ENCODE peak calls at places on chromosome 13, in ten cellular contexts. R is fibroblast of mammary gland, G is Caco-2, N is BE2C, U is AG09309, Z is progenitor cell of endocrine pancreas, I is heart right ventricle, J is psoas muscle, M is cardiac fibroblast, Q is cardiac muscle cell. D is an unnamed sample.

GRCh38 chr13:76709851-76710250 is 176.4 kb downstream of the KCTD12 start:
- DNase-seq in M (no peak), U (no peak), J (no peak), Q (no peak), G (no peak), Z (no peak), I (no peak), N (no peak), R (peak; percentile 37), D (no peak)

GRCh38 chr13:62085832-62086231 is 670.2 kb upstream of the PCDH20 start:
- DNase-seq in J (no peak), M (no peak), I (no peak), N (no peak), Z (no peak), U (no peak), R (no peak), Q (no peak), G (no peak), D (no peak)

GRCh38 chr13:79491715-79492114 is 10.8 kb downstream of the NDFIP2 start:
- DNase-seq in R (peak; percentile 76), G (no peak), Q (peak; percentile 74), Z (no peak), M (peak; percentile 81), U (peak; percentile 79), N (no peak), I (no peak), J (no peak), D (no peak)

GRCh38 chr13:75544681-75545333 is 4.8 kb upstream of the UCHL3 start:
- DNase-seq in U (peak; percentile 75), R (peak; percentile 96), Z (no peak), I (no peak), Q (peak; percentile 94), J (no peak), G (no peak), N (no peak), M (peak; percentile 90), D (no peak)

GRCh38 chr13:42855416-42855815 is 74.0 kb downstream of the FAM216B start:
- DNase-seq in J (no peak), N (no peak), U (no peak), R (no peak), Q (no peak), Z (no peak), I (no peak), M (no peak), G (no peak), D (no peak)

GRCh38 chr13:38863536-38863935 is 127.1 kb downstream of the STOML3 start:
- DNase-seq in G (no peak), J (no peak), Q (no peak), N (no peak), M (no peak), U (no peak), R (no peak), I (no peak), Z (no peak), D (no peak)

GRCh38 chr13:98785405-98785804 is 32.9 kb upstream of the SLC15A1 start:
- DNase-seq in U (no peak), Z (no peak), Q (no peak), J (no peak), M (no peak), I (no peak), R (no peak), N (no peak), G (no peak), D (no peak)

GRCh38 chr13:98976941-98977340 is 923 bp downstream of the DOCK9 start:
- DNase-seq in J (no peak), U (no peak), Q (peak; percentile 48), I (no peak), Z (no peak), G (no peak), N (no peak), R (no peak), M (peak; percentile 45), D (no peak)

GRCh38 chr13:53622431-53622830 is 593.8 kb downstream of the OLFM4 start:
- DNase-seq in R (no peak), I (no peak), U (no peak), Q (no peak), G (no peak), M (no peak), N (no peak), Z (no peak), J (no peak), D (no peak)

GRCh38 chr13:36862002-36862706 is 43.1 kb downstream of the RFXAP start:
- DNase-seq in I (no peak), G (no peak), J (no peak), N (no peak), Z (no peak), R (no peak), U (no peak), Q (peak; percentile 30), M (peak; percentile 46), D (no peak)

GRCh38 chr13:49551245-49551644 is 34.1 kb downstream of the RCBTB1 start:
- DNase-seq in N (no peak), Z (no peak), J (no peak), I (no peak), R (no peak), U (no peak), Q (no peak), G (no peak), M (no peak), D (no peak)

GRCh38 chr13:110356362-110356761 is 49.3 kb downstream of the COL4A2 start:
- DNase-seq in Q (no peak), G (no peak), I (no peak), Z (no peak), U (no peak), M (no peak), J (peak; percentile 51), N (no peak), R (no peak), D (no peak)

GRCh38 chr13:98556417-98556816 is 20.5 kb downstream of the STK24 start:
- DNase-seq in R (no peak), M (no peak), Z (no peak), G (no peak), N (no peak), U (no peak), I (no peak), Q (no peak), J (no peak), D (no peak)

GRCh38 chr13:26498524-26499208 is 58.8 kb upstream of the WASF3 start:
- DNase-seq in I (no peak), M (peak; percentile 12), Q (peak; percentile 22), R (peak; percentile 47), N (no peak), Z (no peak), G (no peak), J (no peak), U (no peak), D (no peak)

GRCh38 chr13:40505196-40505595 is 161.2 kb downstream of the FOXO1 start:
- DNase-seq in J (no peak), R (no peak), Z (no peak), M (no peak), I (no peak), N (no peak), G (no peak), Q (no peak), U (no peak), D (no peak)

DNA sequence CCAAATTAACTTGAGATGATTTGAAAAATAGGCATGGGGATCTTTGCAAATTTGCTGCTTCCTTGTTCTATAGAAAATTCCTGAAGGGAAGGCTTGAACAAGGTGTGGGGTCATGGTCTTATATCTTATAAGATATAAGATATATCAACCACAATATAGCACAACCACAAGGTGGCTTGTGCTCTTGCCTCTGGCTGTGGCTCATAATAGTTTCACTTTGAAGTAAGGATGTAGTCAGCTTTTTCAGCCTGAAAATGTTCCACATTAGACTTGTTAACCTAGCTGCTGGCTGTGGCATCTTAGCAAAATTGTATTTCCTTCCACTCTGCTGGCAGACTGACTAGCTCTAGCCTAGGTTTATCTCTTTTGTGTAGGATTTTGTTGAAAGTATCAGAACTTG is 169.7 kb downstream of the KLF5 start:
- DNase-seq in Z (no peak), R (peak; percentile 12), M (peak; percentile 14), G (no peak), N (no peak), I (no peak), U (no peak), Q (peak; percentile 10), J (no peak), D (no peak)
- TF ChIP-seq CTCF in Z (no peak), R (peak; percentile 5), M (no peak), G (peak; percentile 23), N (peak; percentile 2), I (no peak), U (peak; percentile 30), Q (no peak), J (no peak), D (no peak)

GRCh38 chr13:33441015-33441414 is 155.5 kb upstream of the STARD13 start:
- DNase-seq in R (peak; percentile 48), N (peak; percentile 23), Q (peak; percentile 42), Z (no peak), G (no peak), U (no peak), M (peak; percentile 38), I (no peak), J (no peak), D (peak; percentile 5)
- TF ChIP-seq CTCF in R (peak; percentile 30), N (peak; percentile 51), Q (no peak), Z (peak; percentile 41), G (peak; percentile 51), U (peak; percentile 34), M (peak; percentile 22), I (peak; percentile 8), J (no peak), D (no peak)

GRCh38 chr13:27712421-27712820 is 79.9 kb upstream of the GSX1 start:
- DNase-seq in G (no peak), I (peak; percentile 12), J (no peak), Q (peak; percentile 38), U (no peak), M (peak; percentile 38), R (peak; percentile 23), Z (no peak), N (peak; percentile 26), D (no peak)
- TF ChIP-seq CTCF in G (peak; percentile 47), I (peak; percentile 59), J (peak; percentile 34), Q (peak; percentile 34), U (peak; percentile 10), M (no peak), R (peak; percentile 29), Z (peak; percentile 24), N (peak; percentile 39), D (no peak)

GRCh38 chr13:66543780-66544179 is 686.4 kb downstream of the PCDH9 start:
- DNase-seq in M (no peak), N (no peak), G (no peak), R (no peak), J (no peak), I (no peak), U (no peak), Q (no peak), Z (no peak), D (no peak)
- TF ChIP-seq CTCF in M (no peak), N (peak; percentile 44), G (peak; percentile 50), R (no peak), J (no peak), I (no peak), U (no peak), Q (no peak), Z (peak; percentile 27), D (no peak)

DNA sequence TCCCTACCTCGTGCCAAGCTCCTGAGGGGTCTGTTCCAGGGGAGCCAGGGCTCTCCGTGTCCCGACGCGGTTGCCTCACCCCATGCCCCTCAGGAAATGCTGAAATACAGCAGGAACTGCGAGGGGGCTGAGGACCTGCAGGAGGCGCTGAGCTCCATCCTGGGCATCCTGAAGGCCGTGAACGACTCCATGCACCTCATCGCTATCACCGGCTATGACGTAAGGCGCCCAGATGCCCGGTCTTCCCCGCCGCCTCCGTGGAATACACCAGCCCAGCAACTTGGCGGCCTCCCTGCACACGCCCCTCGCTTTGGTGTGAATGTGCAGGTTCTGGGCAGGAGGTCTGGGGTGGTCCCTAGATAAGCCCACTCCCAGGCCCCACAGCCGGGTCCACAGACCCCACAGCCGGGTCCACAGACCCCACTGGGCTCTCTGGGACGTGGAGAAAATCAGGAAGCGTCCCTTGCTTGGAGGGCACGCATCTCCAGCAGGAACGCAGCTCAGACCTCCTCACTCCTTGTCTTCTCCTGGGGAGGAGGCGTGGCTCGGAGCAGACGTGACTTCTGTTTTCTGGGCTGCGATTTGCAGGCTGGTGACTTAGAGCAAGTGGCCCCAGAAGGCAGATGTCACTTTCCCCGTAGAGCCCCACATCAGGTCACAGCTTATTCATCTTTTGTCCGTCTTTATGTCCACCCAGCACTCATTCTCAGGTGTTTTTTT is 19.4 kb upstream of the F7 start:
- DNase-seq in M (no peak), Z (no peak), G (no peak), J (peak; percentile 36), Q (no peak), U (no peak), R (no peak), N (no peak), I (no peak), D (no peak)
- TF ChIP-seq CTCF in M (peak; percentile 26), Z (no peak), G (peak; percentile 7), J (no peak), Q (peak; percentile 12), U (no peak), R (no peak), N (peak; percentile 26), I (no peak), D (no peak)

D was measured in endothelial cell.